ENCODE peak calls at places on chromosomes 1 and 21, in four cellular contexts. D, N, K and X are unnamed samples.

GRCh38 chr1:208231929-208232360 is 12.2 kb downstream of the PLXNA2 start:
- DNase-seq in D (no peak), N (peak; percentile 58), K (no peak), X (no peak)

GRCh38 chr1:59016390-59016789 is 232.5 kb upstream of the JUN start:
- DNase-seq in D (no peak), N (no peak), K (no peak), X (no peak)

GRCh38 chr1:232585486-232585885 is 44.4 kb downstream of the SIPA1L2 start:
- DNase-seq in D (no peak), N (no peak), K (no peak), X (no peak)

GRCh38 chr1:77202746-77203145 is 16.5 kb downstream of the PIGK start:
- DNase-seq in D (no peak), N (no peak), K (no peak), X (no peak)

GRCh38 chr1:180070286-180070685 is 84.4 kb upstream of the QSOX1 start:
- DNase-seq in D (no peak), N (no peak), K (no peak), X (no peak)

GRCh38 chr1:165383067-165383466 is 26.6 kb upstream of the LMX1A start:
- DNase-seq in D (no peak), N (no peak), K (no peak), X (no peak)

GRCh38 chr21:37658121-37658993 is 257.9 kb downstream of the KCNJ6 start:
- DNase-seq in D (no peak), N (no peak), K (no peak), X (no peak)

GRCh38 chr1:113947388-113948107 is 18.4 kb downstream of the HIPK1 start:
- DNase-seq in D (no peak), N (no peak), K (no peak), X (no peak)

GRCh38 chr1:64231153-64231552 is 27.7 kb downstream of the UBE2U start:
- DNase-seq in D (no peak), N (no peak), K (peak; percentile 59), X (no peak)

GRCh38 chr1:243580072-243580471 is 270.0 kb downstream of the AKT3 start:
- DNase-seq in D (no peak), N (no peak), K (no peak), X (no peak)

GRCh38 chr1:178727014-178727895 is 2.2 kb downstream of the RALGPS2 start:
- DNase-seq in D (no peak), N (no peak), K (no peak), X (no peak)

GRCh38 chr1:198491596-198491995 is 48.9 kb downstream of the ATP6V1G3 start:
- DNase-seq in D (no peak), N (no peak), K (no peak), X (no peak)

GRCh38 chr1:198492872-198493271 is 47.6 kb downstream of the ATP6V1G3 start:
- DNase-seq in D (no peak), N (no peak), K (no peak), X (no peak)

GRCh38 chr1:198494139-198494538 is 46.3 kb downstream of the ATP6V1G3 start:
- DNase-seq in D (no peak), N (no peak), K (no peak), X (no peak)

GRCh38 chr1:198494658-198495103 is 45.8 kb downstream of the ATP6V1G3 start:
- DNase-seq in D (no peak), N (no peak), K (no peak), X (no peak)

GRCh38 chr1:198493324-198493723 is 47.2 kb downstream of the ATP6V1G3 start:
- DNase-seq in D (no peak), N (no peak), K (no peak), X (no peak)
- TF ChIP-seq NFIC in D (no peak), N (no peak), K (no peak), X (no peak)

DNA sequence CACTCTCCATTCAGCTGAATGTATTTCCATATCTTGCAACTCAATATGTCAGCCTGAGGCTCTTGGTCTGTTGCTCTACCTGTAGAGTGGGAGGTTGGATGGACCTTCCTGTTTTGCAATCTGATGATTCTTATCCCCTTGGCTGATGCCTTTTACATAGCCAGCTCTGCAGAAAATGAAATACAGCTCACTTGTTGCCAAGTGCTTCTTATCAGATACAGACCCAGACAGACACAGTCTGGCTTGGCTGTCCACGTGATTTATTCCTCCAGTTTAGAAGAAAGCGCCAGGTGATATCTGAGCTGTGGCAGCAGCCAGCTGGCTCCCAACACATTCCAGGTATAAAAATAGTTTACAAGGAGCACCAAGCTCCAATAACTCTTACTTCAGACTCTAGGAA is 479.1 kb upstream of the USP24 start:
- DNase-seq in D (no peak), N (peak; percentile 60), K (no peak), X (no peak)
- TF ChIP-seq NFIC in D (no peak), N (peak; percentile 83), K (no peak), X (no peak)

DNA sequence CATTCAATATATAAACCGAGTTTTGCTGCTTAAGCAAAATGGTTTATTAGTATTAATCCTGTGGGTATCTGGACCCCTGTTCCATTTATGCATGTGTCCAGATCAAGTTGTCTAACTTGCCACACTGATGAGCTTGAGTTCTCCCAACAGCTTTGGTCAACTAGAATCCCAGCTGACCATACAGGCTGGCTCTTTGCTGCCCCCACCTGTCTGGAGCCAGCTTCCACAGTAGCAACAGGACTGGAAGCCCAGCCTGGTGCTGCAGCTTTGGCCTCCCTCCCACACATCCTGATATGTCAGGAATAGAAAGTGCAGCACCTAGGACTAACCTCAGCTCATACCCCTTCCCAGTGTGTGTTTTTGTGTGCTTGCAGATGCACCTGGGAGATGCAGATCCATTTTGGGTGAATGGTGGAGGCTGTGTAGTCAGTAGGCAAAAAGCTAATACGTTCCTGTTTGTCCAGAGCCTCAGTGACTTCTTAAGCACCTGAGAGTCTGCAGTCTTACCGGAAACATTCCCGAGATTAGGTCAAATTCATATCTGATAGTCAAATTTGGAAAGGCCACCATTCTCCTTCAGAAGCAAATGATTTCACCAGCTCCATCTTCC is 40.9 kb upstream of the BEND5 start:
- DNase-seq in D (no peak), N (peak; percentile 51), K (peak; percentile 18), X (no peak)
- TF ChIP-seq NFIC in D (no peak), N (no peak), K (no peak), X (no peak)

GRCh38 chr1:50174101-50174500 is 65.4 kb downstream of the ELAVL4 start:
- DNase-seq in D (no peak), N (no peak), K (no peak), X (no peak)

GRCh38 chr1:50179639-50180038 is 70.9 kb downstream of the ELAVL4 start:
- DNase-seq in D (no peak), N (no peak), K (no peak), X (no peak)

GRCh38 chr1:50180367-50180766 is 71.6 kb downstream of the ELAVL4 start:
- DNase-seq in D (no peak), N (no peak), K (no peak), X (no peak)

GRCh38 chr1:50175711-50176562 is 67.2 kb downstream of the ELAVL4 start:
- DNase-seq in D (no peak), N (no peak), K (no peak), X (no peak)

GRCh38 chr1:50176563-50176885 is 67.8 kb downstream of the ELAVL4 start:
- DNase-seq in D (no peak), N (no peak), K (no peak), X (no peak)
- TF ChIP-seq NFIC in D (no peak), N (no peak), K (no peak), X (no peak)

DNA sequence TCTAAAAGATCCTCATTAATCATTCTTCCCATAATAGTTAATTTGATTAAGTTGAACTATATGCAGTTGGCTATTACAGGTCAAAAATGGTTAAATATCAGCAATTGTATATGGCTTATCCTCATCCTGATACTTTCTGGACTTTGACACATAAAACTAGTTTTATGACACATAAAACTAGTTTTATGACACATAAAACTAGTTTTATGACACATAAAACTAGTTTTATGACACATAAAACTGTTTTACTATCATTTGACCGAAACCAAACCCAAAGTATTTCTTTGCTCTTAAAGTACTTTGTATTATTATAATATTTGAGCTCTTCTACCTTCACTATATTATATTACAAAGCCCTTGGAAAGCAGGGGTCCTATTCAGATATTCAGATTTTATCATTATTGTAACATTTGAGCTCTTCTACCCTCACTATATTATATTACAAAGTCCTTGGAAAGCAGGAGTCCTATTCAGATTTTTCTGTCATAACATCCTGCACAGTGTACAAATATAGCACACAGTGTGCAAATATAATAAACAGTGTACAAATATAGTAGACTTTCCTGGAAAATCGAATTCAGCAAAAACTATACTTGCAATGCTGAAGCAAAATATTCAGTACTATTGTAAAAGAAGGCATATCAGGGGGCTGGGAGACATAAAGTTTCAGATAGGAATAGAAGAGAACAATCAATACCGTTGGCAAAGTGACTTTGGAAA is 53.0 kb downstream of the NVL start:
- DNase-seq in D (no peak), N (no peak), K (no peak), X (no peak)
- TF ChIP-seq NFIC in D (no peak), N (no peak), K (no peak), X (no peak)

GRCh38 chr1:87402192-87403046 is 73.7 kb downstream of the LMO4 start:
- DNase-seq in D (no peak), N (no peak), K (no peak), X (no peak)

GRCh38 chr1:87403047-87403820 is 74.6 kb downstream of the LMO4 start:
- DNase-seq in D (no peak), N (no peak), K (no peak), X (no peak)

GRCh38 chr1:87399701-87400100 is 71.0 kb downstream of the LMO4 start:
- DNase-seq in D (no peak), N (no peak), K (no peak), X (no peak)

GRCh38 chr1:87408665-87409248 is 80.1 kb downstream of the LMO4 start:
- DNase-seq in D (no peak), N (no peak), K (no peak), X (no peak)

GRCh38 chr1:87404306-87404705 is 75.6 kb downstream of the LMO4 start:
- DNase-seq in D (no peak), N (no peak), K (no peak), X (no peak)
- TF ChIP-seq NFIC in D (no peak), N (no peak), K (no peak), X (no peak)

DNA sequence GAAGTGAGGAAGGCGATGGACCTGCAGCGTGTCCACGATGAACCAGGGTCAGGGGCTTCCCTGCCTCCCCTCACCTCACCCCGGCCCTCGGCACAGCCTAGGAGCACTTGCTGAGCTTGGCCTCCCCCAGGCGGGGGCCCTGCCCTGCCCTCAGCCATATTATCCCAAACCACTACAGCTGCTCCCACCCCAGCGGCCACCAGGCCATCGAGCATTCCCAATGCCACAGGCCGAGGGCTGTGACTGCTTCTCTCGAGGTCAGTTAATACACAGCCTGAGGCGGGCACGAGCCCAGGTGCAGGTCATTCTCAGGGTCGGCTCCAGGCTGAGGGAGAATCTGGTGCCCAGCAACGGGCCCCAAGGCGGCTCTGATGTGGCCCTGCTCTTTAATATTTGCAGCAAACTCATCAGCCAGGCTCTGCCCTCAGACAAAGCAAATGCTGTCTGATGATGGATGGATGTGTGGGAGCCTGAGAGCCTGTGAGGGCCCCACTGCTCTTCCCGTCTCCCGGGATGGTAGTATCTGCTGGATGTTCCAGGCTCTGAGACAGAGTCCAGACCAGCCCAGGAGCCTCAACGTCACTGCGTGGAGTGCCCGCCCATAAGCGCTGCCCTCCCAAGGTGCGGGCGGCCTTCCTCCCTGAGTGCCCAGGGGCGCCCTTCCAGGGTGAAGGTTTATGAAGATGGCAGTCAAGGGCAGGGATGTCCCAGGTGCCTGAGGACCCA is 8.5 kb upstream of the GPR153 start:
- DNase-seq in D (no peak), N (no peak), K (no peak), X (no peak)
- TF ChIP-seq NFIC in D (no peak), N (no peak), K (no peak), X (no peak)